ENCODE peak calls at places on chromosomes 11 and 22, in eight cellular contexts. F is fibroblast of lung; I is IMR-90; R is sigmoid colon; G is CD4-positive, alpha-beta T cell; Z is HL-60; W is spleen; T is heart right ventricle. H is an unnamed sample.

GRCh38 chr11:106271126-106271525 is 193.7 kb downstream of the AASDHPPT start:
- DNase-seq in F (peak; percentile 81), I (no peak), R (no peak), G (no peak), Z (no peak), W (no peak), T (no peak), H (no peak)

GRCh38 chr11:73570415-73571114 is 27.3 kb downstream of the FAM168A start:
- DNase-seq in F (peak; percentile 84), I (peak; percentile 72), R (no peak), G (no peak), Z (no peak), W (no peak), T (no peak), H (peak; percentile 59)

GRCh38 chr11:75719639-75720239 is 2.1 kb downstream of the MOGAT2 start:
- DNase-seq in F (no peak), I (no peak), R (no peak), G (no peak), Z (no peak), W (no peak), T (no peak), H (no peak)

GRCh38 chr22:22180738-22181514 is 63.7 kb upstream of the VPREB1 start:
- DNase-seq in F (no peak), I (no peak), R (no peak), G (no peak), Z (no peak), W (no peak), T (no peak), H (no peak)

GRCh38 chr22:29309332-29310064 is 3.0 kb downstream of the GAS2L1 start:
- DNase-seq in F (no peak), I (no peak), R (peak; percentile 71), G (no peak), Z (no peak), W (peak; percentile 86), T (peak; percentile 68), H (peak; percentile 1)

GRCh38 chr11:125593113-125593761 is 585 bp downstream of the STT3A start:
- DNase-seq in F (peak; percentile 60), I (peak; percentile 46), R (no peak), G (no peak), Z (no peak), W (no peak), T (no peak), H (no peak)

GRCh38 chr11:128361451-128362020 is 225.8 kb downstream of the ETS1 start:
- DNase-seq in F (peak; percentile 91), I (peak; percentile 92), R (no peak), G (no peak), Z (no peak), W (no peak), T (no peak), H (no peak)

GRCh38 chr11:97140885-97141494 is 751.2 kb downstream of the JRKL start:
- DNase-seq in F (no peak), I (no peak), R (no peak), G (no peak), Z (no peak), W (no peak), T (no peak), H (no peak)

GRCh38 chr11:59923813-59924212 is 14.4 kb upstream of the OOSP1 start:
- DNase-seq in F (no peak), I (no peak), R (no peak), G (no peak), Z (no peak), W (no peak), T (no peak), H (no peak)

GRCh38 chr22:28440517-28441366 is 238.9 kb downstream of the TTC28 start:
- DNase-seq in F (peak; percentile 81), I (peak; percentile 80), R (no peak), G (no peak), Z (no peak), W (no peak), T (no peak), H (no peak)

GRCh38 chr11:106159846-106160245 is 82.4 kb downstream of the AASDHPPT start:
- DNase-seq in F (peak; percentile 6), I (no peak), R (no peak), G (no peak), Z (no peak), W (no peak), T (no peak), H (no peak)

GRCh38 chr11:69000831-69001245 is 12.2 kb downstream of the MRGPRF start:
- DNase-seq in F (peak; percentile 84), I (peak; percentile 87), R (peak; percentile 93), G (no peak), Z (no peak), W (peak; percentile 36), T (no peak), H (no peak)

GRCh38 chr11:7143908-7144307 is 55.1 kb downstream of the RBMXL2 start:
- DNase-seq in F (no peak), I (peak; percentile 2), R (no peak), G (no peak), Z (no peak), W (no peak), T (no peak), H (no peak)

GRCh38 chr11:76361773-76362172 is 19.2 kb downstream of the THAP12 start:
- DNase-seq in F (peak; percentile 21), I (no peak), R (no peak), G (no peak), Z (no peak), W (no peak), T (no peak), H (no peak)

GRCh38 chr11:417652-418342 is 3.0 kb upstream of the SIGIRR start:
- DNase-seq in F (no peak), I (no peak), R (no peak), G (no peak), Z (no peak), W (peak; percentile 77), T (no peak), H (no peak)

GRCh38 chr11:115910379-115910778 is 406.2 kb upstream of the CADM1 start:
- DNase-seq in F (peak; percentile 40), I (peak; percentile 33), R (no peak), G (no peak), Z (no peak), W (no peak), T (no peak), H (no peak)

GRCh38 chr11:116217441-116217840 is 555.3 kb downstream of the BUD13 start:
- DNase-seq in F (no peak), I (no peak), R (no peak), G (no peak), Z (no peak), W (no peak), T (no peak), H (no peak)

GRCh38 chr11:122773781-122774266 is 64.5 kb upstream of the CRTAM start:
- DNase-seq in F (no peak), I (no peak), R (no peak), G (no peak), Z (no peak), W (no peak), T (no peak), H (no peak)

GRCh38 chr11:31651822-31652221 is 142.3 kb downstream of the ELP4 start:
- DNase-seq in F (no peak), I (no peak), R (no peak), G (no peak), Z (no peak), W (no peak), T (no peak), H (no peak)

GRCh38 chr22:35569916-35570315 is 29.3 kb downstream of the RASD2 start:
- DNase-seq in F (no peak), I (no peak), R (no peak), G (no peak), Z (no peak), W (no peak), T (no peak), H (no peak)
- H3K27ac ChIP-seq in F (no peak overlapping the region), I (no peak overlapping the region), R (no peak overlapping the region), G (no peak overlapping the region), Z (no peak overlapping the region), W (no peak overlapping the region), T (no peak overlapping the region), H (no peak overlapping the region)

DNA sequence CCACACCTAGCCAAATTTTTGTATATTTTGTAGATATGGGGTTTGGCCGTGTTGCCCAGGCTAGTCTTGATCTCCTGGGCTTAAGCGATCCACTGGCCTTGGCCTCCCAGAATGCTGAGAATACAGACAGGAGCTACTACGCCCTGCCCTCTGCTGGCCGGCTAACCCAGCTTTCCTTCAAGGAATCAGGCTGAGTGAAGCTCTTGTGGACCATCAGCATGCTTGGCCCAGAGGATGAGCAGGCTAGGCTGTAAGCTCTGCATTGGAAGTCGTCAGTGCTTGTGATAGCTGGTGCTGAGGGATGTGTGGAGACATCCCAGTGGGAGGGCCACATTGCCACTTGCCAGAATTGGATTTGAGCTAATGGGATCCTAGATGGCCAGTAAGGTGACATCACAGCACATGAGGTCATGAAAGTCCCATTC is 60.6 kb downstream of the MED15 start:
- DNase-seq in F (no peak), I (peak; percentile 59), R (no peak), G (no peak), Z (no peak), W (peak; percentile 53), T (no peak), H (peak; percentile 47)
- TF ChIP-seq CTCF in F (peak; percentile 56), I (peak; percentile 49), R (no peak), G (no peak), Z (no peak), W (no peak), T (peak; percentile 32), H (peak; percentile 62)

DNA sequence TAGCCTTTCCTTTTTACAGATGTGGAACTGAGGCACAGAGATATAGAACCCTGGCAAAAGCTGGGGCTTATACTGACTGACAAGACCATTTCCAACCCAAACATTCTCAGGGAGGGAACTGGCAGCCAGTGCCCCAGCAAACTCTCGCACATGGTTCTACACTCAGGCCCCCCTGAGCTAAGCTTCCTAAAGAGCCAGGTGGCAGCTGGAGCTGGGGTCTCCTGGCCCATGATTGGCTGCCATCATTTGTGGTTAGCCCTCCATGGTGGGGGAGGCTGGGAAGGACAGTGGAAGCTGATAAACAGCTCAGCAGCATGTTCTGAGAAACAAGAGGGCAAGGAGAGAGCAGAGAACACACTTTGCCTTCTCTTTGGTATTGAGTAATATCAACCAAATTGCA is at the start of gene RAG1:
- DNase-seq in F (no peak), I (no peak), R (no peak), G (no peak), Z (no peak), W (no peak), T (no peak), H (no peak)
- H3K27me3 ChIP-seq in F (peaks cover 8% of the 10 kb centered on the region), I (peaks cover 28% of the 10 kb centered on the region), R (no peaks in the 10 kb centered on the region), G (peaks cover 25% of the 10 kb centered on the region), Z (peaks cover 9% of the 10 kb centered on the region), W (no peaks in the 10 kb centered on the region), T (no peaks in the 10 kb centered on the region), H (no peaks in the 10 kb centered on the region)

GRCh38 chr11:86588566-86589090 is 83.8 kb downstream of the ME3 start:
- DNase-seq in F (peak; percentile 49), I (no peak), R (no peak), G (no peak), Z (no peak), W (no peak), T (peak; percentile 7), H (no peak)

GRCh38 chr11:86589856-86590589 is 82.4 kb downstream of the ME3 start:
- DNase-seq in F (no peak), I (no peak), R (no peak), G (no peak), Z (no peak), W (no peak), T (no peak), H (no peak)

GRCh38 chr11:86586307-86586706 is 86.1 kb downstream of the ME3 start:
- DNase-seq in F (no peak), I (no peak), R (no peak), G (no peak), Z (no peak), W (no peak), T (no peak), H (no peak)

GRCh38 chr11:86589204-86589603 is 83.2 kb downstream of the ME3 start:
- DNase-seq in F (no peak), I (no peak), R (no peak), G (no peak), Z (no peak), W (no peak), T (no peak), H (no peak)

GRCh38 chr11:86587559-86588193 is 84.7 kb downstream of the ME3 start:
- DNase-seq in F (no peak), I (no peak), R (no peak), G (no peak), Z (no peak), W (no peak), T (no peak), H (no peak)
- H3K27ac ChIP-seq in F (no peak overlapping the region), I (no peak overlapping the region), R (peak overlapping the region; percentile 58), G (no peak overlapping the region), Z (no peak overlapping the region), W (peak overlapping the region; percentile 20), T (peak overlapping the region; percentile 59), H (no peak overlapping the region)